ENCODE peak calls at places on chromosomes 11 and 22, in six cellular contexts. One of them, this sample, is unnamed.

GRCh38 chr22:21865041-21865440 is 2.4 kb downstream of the MAPK1 start:
- DNase-seq in HCT116: no peak
- DNase-seq in cardiac muscle cell: peak; percentile 20
- DNase-seq in fibroblast of villous mesenchyme: peak; percentile 74
- DNase-seq in Daoy: peak; percentile 77
- DNase-seq in posterior cingulate gyrus: peak; percentile 20
- DNase-seq in this sample: no peak

GRCh38 chr11:101434241-101434640 is 149.6 kb downstream of the TRPC6 start:
- DNase-seq in HCT116: no peak
- DNase-seq in cardiac muscle cell: no peak
- DNase-seq in fibroblast of villous mesenchyme: peak; percentile 35
- DNase-seq in Daoy: no peak
- DNase-seq in posterior cingulate gyrus: no peak
- DNase-seq in this sample: no peak

GRCh38 chr11:3213659-3214419 is 4.8 kb downstream of the MRGPRG start:
- DNase-seq in HCT116: no peak
- DNase-seq in cardiac muscle cell: no peak
- DNase-seq in fibroblast of villous mesenchyme: no peak
- DNase-seq in Daoy: no peak
- DNase-seq in posterior cingulate gyrus: no peak
- DNase-seq in this sample: peak; percentile 49

GRCh38 chr22:22061085-22062077 is 78.8 kb upstream of the TOP3B start:
- DNase-seq in HCT116: peak; percentile 8
- DNase-seq in cardiac muscle cell: no peak
- DNase-seq in fibroblast of villous mesenchyme: peak; percentile 45
- DNase-seq in Daoy: no peak
- DNase-seq in posterior cingulate gyrus: peak; percentile 26
- DNase-seq in this sample: no peak

GRCh38 chr11:43962383-43962969 is 20.0 kb downstream of the C11orf96 start:
- DNase-seq in HCT116: no peak
- DNase-seq in cardiac muscle cell: no peak
- DNase-seq in fibroblast of villous mesenchyme: peak; percentile 59
- DNase-seq in Daoy: no peak
- DNase-seq in posterior cingulate gyrus: no peak
- DNase-seq in this sample: no peak

GRCh38 chr22:39474351-39474991 is 17.7 kb downstream of the MGAT3 start:
- DNase-seq in HCT116: no peak
- DNase-seq in cardiac muscle cell: peak; percentile 25
- DNase-seq in fibroblast of villous mesenchyme: no peak
- DNase-seq in Daoy: no peak
- DNase-seq in posterior cingulate gyrus: no peak
- DNase-seq in this sample: peak; percentile 76

GRCh38 chr11:56404393-56404792 is 8.1 kb upstream of the OR5AL1 start:
- DNase-seq in HCT116: no peak
- DNase-seq in cardiac muscle cell: no peak
- DNase-seq in fibroblast of villous mesenchyme: no peak
- DNase-seq in Daoy: no peak
- DNase-seq in posterior cingulate gyrus: no peak
- DNase-seq in this sample: no peak

GRCh38 chr11:21769188-21769587 is 423.7 kb upstream of the ANO5 start:
- DNase-seq in HCT116: no peak
- DNase-seq in cardiac muscle cell: no peak
- DNase-seq in fibroblast of villous mesenchyme: no peak
- DNase-seq in Daoy: no peak
- DNase-seq in posterior cingulate gyrus: no peak
- DNase-seq in this sample: no peak

GRCh38 chr11:7673724-7674434 is 579 bp upstream of the CYB5R2 start:
- DNase-seq in HCT116: peak; percentile 29
- DNase-seq in cardiac muscle cell: peak; percentile 45
- DNase-seq in fibroblast of villous mesenchyme: peak; percentile 49
- DNase-seq in Daoy: no peak
- DNase-seq in posterior cingulate gyrus: no peak
- DNase-seq in this sample: peak; percentile 93

GRCh38 chr11:13884159-13884799 is 78.2 kb upstream of the SPON1 start:
- DNase-seq in HCT116: no peak
- DNase-seq in cardiac muscle cell: no peak
- DNase-seq in fibroblast of villous mesenchyme: no peak
- DNase-seq in Daoy: peak; percentile 40
- DNase-seq in posterior cingulate gyrus: no peak
- DNase-seq in this sample: no peak

GRCh38 chr22:49525366-49525765 is 302.3 kb downstream of the BRD1 start:
- DNase-seq in HCT116: no peak
- DNase-seq in cardiac muscle cell: no peak
- DNase-seq in fibroblast of villous mesenchyme: no peak
- DNase-seq in Daoy: no peak
- DNase-seq in posterior cingulate gyrus: no peak
- DNase-seq in this sample: no peak

GRCh38 chr11:116412118-116412889 is 360.5 kb downstream of the BUD13 start:
- DNase-seq in HCT116: no peak
- DNase-seq in cardiac muscle cell: no peak
- DNase-seq in fibroblast of villous mesenchyme: no peak
- DNase-seq in Daoy: peak; percentile 45
- DNase-seq in posterior cingulate gyrus: no peak
- DNase-seq in this sample: no peak

GRCh38 chr11:11163256-11163655 is 189.8 kb downstream of the CSNK2A3 start:
- DNase-seq in HCT116: peak; percentile 10
- DNase-seq in cardiac muscle cell: no peak
- DNase-seq in fibroblast of villous mesenchyme: peak; percentile 6
- DNase-seq in Daoy: peak; percentile 30
- DNase-seq in posterior cingulate gyrus: no peak
- DNase-seq in this sample: peak; percentile 74

GRCh38 chr22:31818481-31819392 is 64.9 kb downstream of the DEPDC5 start:
- DNase-seq in HCT116: no peak
- DNase-seq in cardiac muscle cell: no peak
- DNase-seq in fibroblast of villous mesenchyme: peak; percentile 7
- DNase-seq in Daoy: peak; percentile 39
- DNase-seq in posterior cingulate gyrus: no peak
- DNase-seq in this sample: no peak

GRCh38 chr22:36823177-36823839 is 6.5 kb upstream of the PVALB start:
- DNase-seq in HCT116: no peak
- DNase-seq in cardiac muscle cell: no peak
- DNase-seq in fibroblast of villous mesenchyme: no peak
- DNase-seq in Daoy: peak; percentile 57
- DNase-seq in posterior cingulate gyrus: no peak
- DNase-seq in this sample: peak; percentile 91

GRCh38 chr11:130001491-130002351 is 914 bp downstream of the PRDM10 start:
- DNase-seq in HCT116: no peak
- DNase-seq in cardiac muscle cell: peak; percentile 47
- DNase-seq in fibroblast of villous mesenchyme: peak; percentile 30
- DNase-seq in Daoy: peak; percentile 26
- DNase-seq in posterior cingulate gyrus: no peak
- DNase-seq in this sample: peak; percentile 76

GRCh38 chr11:73403541-73403940 is 27.3 kb downstream of the RELT start:
- DNase-seq in HCT116: no peak
- DNase-seq in cardiac muscle cell: no peak
- DNase-seq in fibroblast of villous mesenchyme: no peak
- DNase-seq in Daoy: no peak
- DNase-seq in posterior cingulate gyrus: no peak
- DNase-seq in this sample: no peak